ENCODE peak calls at places on chromosome 10, in four cellular contexts. F, U, C and T are unnamed samples.

GRCh38 chr10:88661018-88661417 is 3.2 kb upstream of the LIPF start:
- DNase-seq in U (no peak), C (no peak), F (no peak), T (no peak)

GRCh38 chr10:74863508-74863907 is 37.1 kb downstream of the KAT6B start:
- DNase-seq in C (no peak), F (no peak), U (no peak), T (no peak)

GRCh38 chr10:74753295-74754211 is 72.8 kb upstream of the KAT6B start:
- DNase-seq in F (peak), C (no peak), U (peak), T (no peak)

GRCh38 chr10:67618116-67618515 is 77.9 kb downstream of the CTNNA3 start:
- DNase-seq in C (no peak), F (peak), U (no peak), T (no peak)

GRCh38 chr10:61918140-61918539 is 16.6 kb downstream of the ARID5B start:
- DNase-seq in U (no peak), F (no peak), C (no peak), T (no peak)

GRCh38 chr10:11152801-11153200 is 135.1 kb downstream of the CELF2 start:
- DNase-seq in U (no peak), F (no peak), C (no peak), T (no peak)

GRCh38 chr10:10017716-10018115 is 1000.0 kb upstream of the CELF2 start:
- DNase-seq in C (no peak), F (no peak), U (no peak), T (no peak)

GRCh38 chr10:21304198-21304597 is 221.3 kb downstream of the SKIDA1 start:
- DNase-seq in C (no peak), U (no peak), F (peak), T (no peak)

GRCh38 chr10:104331208-104331838 is 6.9 kb downstream of the ITPRIP start:
- DNase-seq in F (peak), C (no peak), U (peak), T (no peak)

GRCh38 chr10:5317547-5318107 is 47.1 kb upstream of the UCN3 start:
- DNase-seq in F (peak), U (no peak), C (no peak), T (no peak)

GRCh38 chr10:131272897-131273451 is 38.5 kb downstream of the TCERG1L start:
- DNase-seq in F (no peak), U (no peak), C (no peak), T (no peak)

GRCh38 chr10:75240329-75240728 is 4.6 kb upstream of the COMTD1 start:
- DNase-seq in C (no peak), F (no peak), U (no peak), T (no peak)

GRCh38 chr10:122646511-122647382 is 52.9 kb downstream of the C10orf120 start:
- DNase-seq in C (no peak), U (no peak), F (no peak), T (no peak)

GRCh38 chr10:79948976-79949722 is at the start of gene SFTPD:
- DNase-seq in U (no peak), F (no peak), C (no peak), T (no peak)

GRCh38 chr10:77925410-77925794 is 1.2 kb downstream of the DLG5 start:
- DNase-seq in U (peak), F (peak), C (no peak), T (no peak)

GRCh38 chr10:18235477-18235876 is 95.3 kb downstream of the CACNB2 start:
- DNase-seq in F (no peak), C (no peak), U (no peak), T (no peak)

GRCh38 chr10:84214612-84215235 is 10.6 kb downstream of the LRIT2 start:
- DNase-seq in F (no peak), U (no peak), C (no peak), T (no peak)

GRCh38 chr10:53534428-53534827 is 761.8 kb upstream of the MBL2 start:
- DNase-seq in C (no peak), U (no peak), F (no peak), T (no peak)

GRCh38 chr10:127996586-127996985 is 89.7 kb downstream of the PTPRE start:
- DNase-seq in F (no peak), U (peak), C (no peak), T (no peak)

GRCh38 chr10:31707578-31708411 is 220.8 kb downstream of the ARHGAP12 start:
- DNase-seq in U (peak), F (peak), C (peak), T (peak)

GRCh38 chr10:22846294-22846693 is 81.6 kb upstream of the ARMC3 start:
- DNase-seq in C (no peak), U (no peak), F (no peak), T (no peak)

GRCh38 chr10:124732931-124733536 is 11.1 kb downstream of the FAM53B start:
- DNase-seq in C (no peak), F (peak), U (no peak), T (peak)

GRCh38 chr10:124731551-124731950 is 12.6 kb downstream of the FAM53B start:
- DNase-seq in U (no peak), F (no peak), C (no peak), T (no peak)

GRCh38 chr10:124735491-124736286 is 8.5 kb downstream of the FAM53B start:
- DNase-seq in U (no peak), C (no peak), F (no peak), T (no peak)

GRCh38 chr10:124734311-124735166 is 9.6 kb downstream of the FAM53B start:
- DNase-seq in U (no peak), F (no peak), C (no peak), T (no peak)

GRCh38 chr10:124733566-124734245 is 10.5 kb downstream of the FAM53B start:
- DNase-seq in U (no peak), F (no peak), C (no peak), T (no peak)
- H3K4me3 ChIP-seq in U (no peak), F (no peak), C (no peak), T (peak)

DNA sequence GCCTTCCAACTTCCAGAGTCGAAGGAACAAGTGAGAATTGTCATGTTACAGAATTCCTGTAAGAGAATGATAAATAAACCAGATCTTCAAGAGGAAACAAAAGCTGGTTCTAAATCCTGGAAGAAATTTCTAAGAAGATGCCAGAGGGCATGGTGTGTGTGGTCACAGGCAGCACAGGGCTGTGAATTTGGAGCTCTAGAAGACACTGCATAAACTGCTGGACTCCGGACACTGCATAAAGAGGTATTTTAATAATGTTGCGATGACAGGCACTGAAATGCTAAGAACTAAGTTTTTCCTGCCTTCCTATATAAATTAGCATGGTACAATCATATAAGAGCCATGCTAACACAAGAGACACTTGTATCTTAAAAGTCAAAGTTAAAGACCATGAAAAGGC is 86.0 kb downstream of the LARP4B start:
- DNase-seq in U (no peak), C (no peak), F (no peak), T (no peak)
- TF ChIP-seq CTCF in U (no peak), C (no peak), F (no peak), T (no peak)

DNA sequence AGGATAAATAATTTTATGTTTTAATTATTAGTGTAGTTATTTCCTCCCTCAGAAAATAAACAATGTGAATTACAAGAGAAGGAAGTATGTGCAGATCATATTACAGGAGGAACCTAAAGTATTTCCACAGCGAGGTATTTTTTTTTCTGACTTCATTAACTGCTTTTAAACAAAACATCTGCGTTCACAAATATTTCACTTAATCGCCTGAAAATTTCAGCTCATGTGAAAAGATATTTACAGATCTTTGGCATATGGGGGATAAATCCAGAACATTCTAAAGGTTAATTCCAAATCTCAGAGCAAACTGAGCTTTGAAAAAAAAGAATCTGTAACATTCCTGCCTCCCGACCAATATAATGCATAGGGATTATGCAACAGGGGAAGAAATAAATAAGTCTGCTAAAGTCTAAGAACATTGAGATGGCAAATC is 39.3 kb downstream of the NT5C2 start:
- DNase-seq in U (no peak), C (no peak), F (peak), T (no peak)
- H3K4me3 ChIP-seq in U (no peak), C (no peak), F (peak), T (no peak)

GRCh38 chr10:55169509-55169908 is 368.5 kb upstream of the PCDH15 start:
- DNase-seq in F (no peak), C (no peak), U (no peak), T (no peak)

GRCh38 chr10:55180357-55180756 is 379.3 kb upstream of the PCDH15 start:
- DNase-seq in F (no peak), C (no peak), U (no peak), T (no peak)

GRCh38 chr10:55174419-55174818 is 373.4 kb upstream of the PCDH15 start:
- DNase-seq in F (no peak), U (no peak), C (no peak), T (no peak)
- TF ChIP-seq CTCF in F (no peak), U (no peak), C (no peak), T (no peak)

DNA sequence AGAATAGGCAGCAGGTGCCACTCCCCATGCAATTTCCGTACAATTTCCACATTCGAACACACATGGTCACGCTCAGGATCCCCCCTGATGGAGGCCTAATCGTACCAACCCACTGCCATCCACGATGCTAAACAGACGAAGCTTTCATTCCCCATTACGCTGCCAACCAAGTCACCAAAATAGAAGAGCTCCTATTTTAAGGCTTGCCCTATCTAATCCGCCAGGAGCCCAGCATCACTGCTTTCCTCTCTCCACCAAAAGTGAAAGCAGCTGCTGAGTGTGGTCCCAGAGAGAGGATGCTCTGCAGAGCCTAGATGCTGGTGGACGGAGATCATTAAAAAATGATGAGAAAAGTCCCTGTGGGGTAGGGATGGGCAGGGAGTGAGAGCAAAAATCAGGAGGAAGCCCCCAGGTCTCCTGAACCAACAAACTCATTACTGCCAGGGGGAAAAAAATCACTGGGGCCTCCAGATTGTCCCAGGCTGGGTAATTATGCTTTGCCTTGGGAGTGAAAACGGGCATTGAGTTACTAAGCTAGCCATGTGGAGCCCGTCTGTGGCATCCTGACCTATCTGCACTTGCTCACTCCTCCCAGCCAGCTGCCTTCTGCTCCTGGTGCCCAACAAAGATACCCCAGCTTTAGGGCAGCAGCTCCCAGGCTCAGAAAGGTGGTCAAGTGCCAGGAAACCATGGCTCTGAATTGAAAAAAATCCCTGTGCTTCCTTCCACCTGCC is 43.1 kb downstream of the HSPA12A start:
- DNase-seq in C (no peak), U (no peak), F (no peak), T (no peak)
- H3K4me3 ChIP-seq in C (no peak), U (no peak), F (no peak), T (no peak)

DNA sequence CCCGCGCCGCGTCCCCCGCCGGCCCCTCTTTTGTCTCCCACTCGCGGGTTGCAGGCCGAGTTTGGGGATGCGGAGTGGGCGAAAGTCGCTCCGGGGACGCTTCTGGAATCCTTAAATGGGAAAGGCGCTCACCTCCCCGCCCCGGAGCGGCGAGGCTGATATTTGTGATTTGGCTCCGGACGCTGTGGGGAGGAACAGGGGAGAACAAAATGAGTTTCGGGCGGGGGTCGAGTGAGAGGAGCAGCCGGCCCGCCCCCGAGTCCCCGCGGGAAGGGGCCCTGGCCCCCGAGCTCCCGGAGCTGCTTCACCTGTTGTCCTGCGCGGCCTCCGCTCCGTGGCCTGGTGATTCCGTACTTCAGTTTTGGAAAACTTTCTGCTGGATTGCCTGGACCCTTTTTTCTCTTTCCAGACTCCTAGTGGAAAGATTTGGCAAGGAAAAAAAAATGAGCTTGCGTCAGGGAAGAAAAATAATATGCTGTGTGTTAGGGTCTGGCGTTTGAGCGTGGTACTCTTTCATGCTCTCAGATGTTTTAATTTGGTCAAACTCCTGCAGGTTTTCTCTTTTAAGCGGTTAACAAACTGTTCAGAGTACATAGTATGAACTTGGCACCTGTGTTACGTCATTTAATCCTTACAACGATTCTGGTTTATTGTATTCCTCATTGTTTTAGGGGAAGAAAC is 831 bp downstream of the BMPR1A start:
- DNase-seq in F (peak), U (peak), C (no peak), T (no peak)
- TF ChIP-seq CTCF in F (peak), U (no peak), C (no peak), T (no peak)

DNA sequence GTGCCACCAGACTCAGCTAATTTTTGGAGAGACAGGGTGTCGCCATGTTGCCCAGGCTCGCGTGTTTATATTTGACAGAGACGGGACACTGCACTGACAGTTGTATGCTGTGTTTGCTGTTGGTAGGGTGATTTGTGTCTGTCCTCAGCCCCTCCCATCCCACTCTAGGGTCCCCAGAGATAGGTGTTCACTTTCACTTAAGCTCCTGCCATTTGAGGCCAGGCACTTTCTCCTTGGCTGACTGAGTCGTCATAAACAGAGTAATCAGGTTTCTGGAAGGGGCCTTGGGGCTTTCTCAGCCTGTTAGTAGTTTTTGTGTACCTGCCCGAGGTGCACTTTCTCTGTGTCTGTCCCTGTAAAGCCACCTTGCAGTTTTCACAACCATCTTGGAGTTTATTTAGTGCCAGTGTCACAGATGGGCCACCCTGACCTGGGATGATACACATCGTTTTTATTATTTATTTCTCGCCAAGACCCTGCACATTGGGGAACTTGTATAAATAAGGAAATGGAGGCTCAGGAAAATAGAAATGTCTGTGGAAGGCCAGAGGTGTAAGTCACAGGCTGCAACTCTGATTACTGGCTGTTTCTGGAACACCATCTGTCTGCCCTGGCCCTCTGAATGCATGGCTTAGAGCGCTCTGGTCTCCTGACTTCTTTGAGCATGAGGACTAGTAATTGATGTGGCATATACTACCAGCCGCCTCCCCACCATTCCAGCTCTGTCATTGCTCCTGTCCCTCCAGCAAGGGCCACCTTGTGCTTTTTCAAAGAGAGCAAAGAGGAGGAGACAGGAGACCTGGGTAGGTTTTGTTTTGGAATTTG is 81.9 kb upstream of the PDCD4 start:
- DNase-seq in F (no peak), U (peak), C (no peak), T (no peak)
- H3K4me3 ChIP-seq in F (no peak), U (no peak), C (no peak), T (no peak)

GRCh38 chr10:24462889-24463552 is 254.1 kb downstream of the KIAA1217 start:
- DNase-seq in C (no peak), F (no peak), U (peak), T (no peak)
- TF ChIP-seq CTCF in C (no peak), F (peak), U (peak), T (no peak)

DNA sequence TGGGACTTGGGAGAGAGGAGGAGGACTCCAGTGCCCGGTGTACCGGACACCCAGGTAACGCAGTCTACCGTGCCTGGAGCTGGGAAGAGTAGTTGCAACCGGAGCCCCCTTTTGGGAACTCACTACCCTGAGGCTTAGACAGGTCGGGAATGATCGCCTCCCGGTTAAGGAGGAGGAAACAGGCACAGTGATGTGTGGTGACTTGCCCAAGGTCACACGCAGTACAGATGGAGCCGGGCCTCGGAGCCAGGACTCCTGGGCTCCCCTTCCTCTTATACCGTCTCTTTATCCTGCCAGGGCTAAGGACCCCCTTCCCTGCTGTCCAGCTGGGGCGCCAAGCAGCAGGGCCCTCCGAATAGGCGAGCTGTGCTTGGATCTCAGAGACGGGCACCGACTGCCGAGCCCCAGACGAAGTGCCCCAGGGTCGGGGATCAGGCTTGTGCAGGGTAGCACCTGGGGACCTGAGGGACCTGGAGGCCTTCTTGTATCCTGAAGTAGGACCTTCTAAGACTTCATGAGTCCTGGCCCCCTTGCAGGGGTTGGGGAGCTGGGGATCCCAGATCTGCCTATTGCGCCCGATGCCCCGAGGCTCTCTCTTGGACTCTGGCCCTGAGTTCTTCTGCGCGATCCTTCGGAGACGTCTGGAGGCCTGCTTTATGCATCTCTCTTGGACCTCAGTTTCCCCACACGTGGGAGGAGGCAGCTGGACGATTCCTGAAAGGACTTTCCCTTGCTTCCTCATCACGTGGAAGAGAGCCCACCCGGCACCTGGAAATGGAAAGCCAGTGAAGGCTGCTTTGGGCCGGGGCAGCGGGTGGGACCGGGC is 767 bp upstream of the CYP26A1 start:
- DNase-seq in F (no peak), U (no peak), C (no peak), T (no peak)
- H3K4me3 ChIP-seq in F (no peak), U (no peak), C (peak), T (no peak)